ENCODE peak calls at places on chromosomes 12 and 14, in five cellular contexts. T is CD4-positive, alpha-beta T cell; Y is AG04449; F is mucosa of descending colon; H is PC-3. W is an unnamed sample.
A peak's percentile ranks its signal among the peaks of the same experiment; 100 is the strongest.

GRCh38 chr14:73237786-73238261 is 518 bp downstream of the PAPLN start:
- DNase-seq in Y (no peak), T (no peak), H (no peak), F (no peak), W (no peak)

GRCh38 chr12:16849473-16849872 is 243.5 kb upstream of the LMO3 start:
- DNase-seq in F (no peak), Y (no peak), T (no peak), H (no peak), W (no peak)

GRCh38 chr14:89028462-89029134 is 204.1 kb downstream of the TTC8 start:
- DNase-seq in F (no peak), H (no peak), T (no peak), Y (no peak), W (no peak)

GRCh38 chr14:79542121-79542520 is 669.2 kb downstream of the DIO2 start:
- DNase-seq in H (no peak), Y (no peak), T (no peak), F (no peak), W (no peak)

GRCh38 chr12:57755454-57756372 is 810 bp downstream of the MARCHF9 start:
- DNase-seq in F (peak; percentile 61), T (peak; percentile 29), Y (no peak), H (peak; percentile 22), W (no peak)

GRCh38 chr14:68814376-68815287 is 21.8 kb upstream of the ZFP36L1 start:
- DNase-seq in F (peak; percentile 71), H (peak; percentile 30), T (peak; percentile 60), Y (no peak), W (no peak)

GRCh38 chr12:70646850-70647249 is 9.6 kb upstream of the PTPRB start:
- DNase-seq in T (no peak), H (peak; percentile 74), Y (no peak), F (no peak), W (no peak)

GRCh38 chr14:81067156-81067555 is 111.7 kb downstream of the TSHR start:
- DNase-seq in T (no peak), H (no peak), Y (no peak), F (no peak), W (no peak)

GRCh38 chr12:80702889-80703605 is 4.4 kb upstream of the MYF6 start:
- DNase-seq in T (no peak), H (peak; percentile 65), F (no peak), Y (peak; percentile 5), W (no peak)

GRCh38 chr14:37546621-37547447 is 48.2 kb downstream of the FOXA1 start:
- DNase-seq in H (peak; percentile 89), Y (no peak), T (no peak), F (peak; percentile 44), W (no peak)

GRCh38 chr12:101407054-101407437 is 526 bp downstream of the ARL1 start:
- DNase-seq in T (peak; percentile 7), H (peak; percentile 42), F (no peak), Y (no peak), W (no peak)

GRCh38 chr14:94360945-94361565 is 27.3 kb downstream of the SERPINA1 start:
- DNase-seq in F (no peak), Y (no peak), T (no peak), H (no peak), W (no peak)

GRCh38 chr12:27554421-27555186 is 30.6 kb downstream of the PPFIBP1 start:
- DNase-seq in H (no peak), F (no peak), Y (no peak), T (no peak), W (no peak)

GRCh38 chr12:63955831-63956685 is 111.6 kb downstream of the SRGAP1 start:
- DNase-seq in T (no peak), Y (no peak), F (peak; percentile 40), H (no peak), W (no peak)

GRCh38 chr14:99809864-99810854 is 16.9 kb downstream of the EML1 start:
- DNase-seq in F (no peak), Y (no peak), H (no peak), T (no peak), W (no peak)

GRCh38 chr14:91889477-91890211 is 22.3 kb upstream of the TC2N start:
- DNase-seq in T (no peak), H (no peak), F (peak; percentile 37), Y (no peak), W (no peak)

GRCh38 chr14:77151918-77152588 is 10.5 kb upstream of the ZDHHC22 start:
- DNase-seq in T (no peak), H (peak; percentile 82), F (no peak), Y (no peak), W (no peak)

GRCh38 chr12:89882051-89882450 is 173.4 kb upstream of the ATP2B1 start:
- DNase-seq in F (no peak), H (no peak), Y (peak; percentile 61), T (no peak), W (no peak)

GRCh38 chr12:31491819-31492598 is 98.9 kb downstream of the DENND5B start:
- DNase-seq in Y (no peak), F (no peak), T (no peak), H (peak; percentile 89), W (no peak)

GRCh38 chr14:95683793-95684192 is 2.4 kb upstream of the TCL1B start:
- DNase-seq in F (peak; percentile 34), Y (no peak), T (no peak), H (peak; percentile 23), W (no peak)

GRCh38 chr12:50411051-50411660 is 10.5 kb downstream of the LARP4 start:
- DNase-seq in F (no peak), T (no peak), Y (no peak), H (no peak), W (no peak)

GRCh38 chr12:57366315-57366714 is 64.5 kb downstream of the R3HDM2 start:
- DNase-seq in Y (no peak), H (no peak), F (no peak), T (no peak), W (no peak)

GRCh38 chr14:93880025-93880820 is 46.9 kb upstream of the FAM181A start:
- DNase-seq in H (no peak), Y (peak; percentile 7), F (no peak), T (no peak), W (no peak)

GRCh38 chr12:80701388-80701787 is 6.0 kb upstream of the MYF6 start:
- DNase-seq in F (no peak), T (no peak), Y (no peak), H (no peak), W (no peak)

GRCh38 chr14:91298576-91298975 is 54.1 kb upstream of the GPR68 start:
- DNase-seq in F (no peak), H (no peak), Y (no peak), T (no peak), W (no peak)

GRCh38 chr12:68359669-68360068 is 27.5 kb upstream of the MDM1 start:
- DNase-seq in T (no peak), H (no peak), Y (no peak), F (no peak), W (no peak)

GRCh38 chr14:49420201-49420600 is 166.0 kb downstream of the RPS29 start:
- DNase-seq in H (no peak), Y (no peak), T (no peak), F (no peak), W (no peak)

GRCh38 chr12:113095405-113095804 is 38.9 kb downstream of the DTX1 start:
- DNase-seq in H (no peak), Y (no peak), F (no peak), T (no peak), W (no peak)

GRCh38 chr12:75488553-75488952 is 8.0 kb downstream of the GLIPR1 start:
- DNase-seq in F (peak; percentile 30), Y (no peak), H (peak; percentile 46), T (no peak), W (no peak)

GRCh38 chr12:132399092-132400010 is 70.0 kb upstream of the GALNT9 start:
- DNase-seq in F (no peak), H (no peak), T (no peak), Y (no peak), W (no peak)

GRCh38 chr14:70905316-70905715 is 1.9 kb upstream of the PCNX1 start:
- DNase-seq in Y (no peak), H (no peak), T (no peak), F (peak; percentile 20), W (no peak)

GRCh38 chr12:21252070-21252469 is 82.6 kb downstream of the SLCO1A2 start:
- DNase-seq in F (no peak), T (no peak), H (no peak), Y (no peak), W (no peak)

GRCh38 chr12:21248679-21249078 is 86.0 kb downstream of the SLCO1A2 start:
- DNase-seq in H (peak; percentile 39), Y (no peak), F (no peak), T (no peak), W (no peak)
- TF ChIP-seq CTCF in H (peak; percentile 49), Y (no peak), F (no peak), T (peak; percentile 22), W (peak; percentile 46)

GRCh38 chr12:6262211-6262610 is 48.3 kb upstream of the PLEKHG6 start:
- DNase-seq in Y (no peak), F (no peak), H (no peak), T (no peak), W (no peak)
- TF ChIP-seq CTCF in Y (no peak), F (no peak), H (no peak), T (no peak), W (no peak)

GRCh38 chr12:131196220-131196619 is 242.5 kb downstream of the ADGRD1 start:
- DNase-seq in T (no peak), H (no peak), F (no peak), Y (no peak), W (no peak)
- TF ChIP-seq CTCF in T (no peak), H (no peak), F (no peak), Y (no peak), W (no peak)

GRCh38 chr12:76688627-76689026 is 75.3 kb upstream of the ZDHHC17 start:
- DNase-seq in T (no peak), F (no peak), H (no peak), Y (no peak), W (no peak)
- TF ChIP-seq CTCF in T (peak; percentile 36), F (no peak), H (peak; percentile 51), Y (no peak), W (peak; percentile 33)

DNA sequence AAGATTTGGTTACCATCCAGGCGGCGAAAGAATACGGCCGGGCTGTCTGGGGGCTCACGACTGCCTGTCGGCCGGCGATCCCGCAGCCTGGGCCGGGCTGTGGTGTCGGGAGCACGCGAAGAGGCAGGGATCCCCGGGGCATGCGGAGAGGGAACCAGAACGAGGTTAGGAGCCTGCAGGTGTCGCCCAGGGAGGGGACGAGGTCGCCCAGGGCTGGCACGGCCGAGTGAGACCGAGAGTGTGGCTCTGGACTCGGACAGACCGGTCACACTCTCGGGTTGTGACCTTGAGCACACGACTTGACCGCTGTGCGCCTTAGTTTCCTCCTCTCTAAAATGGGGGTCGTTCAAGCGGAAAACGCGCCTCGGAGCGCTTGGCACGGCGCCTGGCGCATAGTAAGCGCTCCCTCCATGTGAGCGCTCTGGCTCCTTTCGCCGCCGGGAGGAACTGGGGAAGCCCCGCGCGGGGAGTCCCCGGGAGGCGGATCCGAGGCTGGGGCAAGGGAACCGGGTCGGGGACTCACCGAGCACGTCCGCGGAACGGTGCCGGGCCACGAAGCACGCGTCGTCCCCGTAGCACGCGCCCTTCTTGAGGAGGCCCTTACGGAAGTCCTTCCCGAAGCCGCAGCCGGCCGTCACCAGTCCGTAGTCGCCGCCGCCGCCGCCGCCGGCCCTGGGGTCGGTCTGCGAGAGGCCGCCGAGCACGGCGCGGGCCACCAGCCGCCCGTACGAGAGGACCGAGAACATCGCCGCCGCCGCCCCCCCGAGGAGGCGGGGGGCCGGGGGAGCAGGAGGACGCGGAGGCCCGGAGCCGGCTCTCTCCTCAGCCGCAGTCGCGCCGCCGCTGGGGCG is 607 bp downstream of the PPTC7 start:
- DNase-seq in F (peak; percentile 72), Y (no peak), H (peak; percentile 56), T (peak; percentile 57), W (peak; percentile 33)
- TF ChIP-seq CTCF in F (no peak), Y (no peak), H (no peak), T (no peak), W (no peak)

GRCh38 chr12:127722651-127723050 is 544.3 kb upstream of the TMEM132C start:
- DNase-seq in H (no peak), Y (no peak), T (no peak), F (no peak), W (no peak)
- TF ChIP-seq CTCF in H (no peak), Y (no peak), T (no peak), F (no peak), W (no peak)

W was measured in progenitor cell of endocrine pancreas.